ENCODE peak calls at places on chromosomes 6 and 20, in ten cellular contexts. One of them, this sample, is unnamed.
A peak's percentile ranks its signal among the peaks of the same experiment; 100 is the strongest.

GRCh38 chr6:42295688-42296087 is 78.0 kb upstream of the MRPS10 start:
- DNase-seq in right lobe of liver: no peak
- DNase-seq in IMR-90: no peak
- DNase-seq in HCT116: no peak
- DNase-seq in tibial nerve: no peak
- DNase-seq in ovary: no peak
- DNase-seq in transverse colon: no peak
- DNase-seq in gastrocnemius medialis: no peak
- DNase-seq in breast epithelium: no peak
- DNase-seq in stomach: no peak
- DNase-seq in this sample: no peak

GRCh38 chr6:33050013-33050800 is 23.2 kb downstream of the HLA-DPA1 start:
- DNase-seq in right lobe of liver: no peak
- DNase-seq in IMR-90: no peak
- DNase-seq in HCT116: no peak
- DNase-seq in tibial nerve: no peak
- DNase-seq in ovary: no peak
- DNase-seq in transverse colon: no peak
- DNase-seq in gastrocnemius medialis: no peak
- DNase-seq in breast epithelium: no peak
- DNase-seq in stomach: no peak
- DNase-seq in this sample: no peak

GRCh38 chr6:79733388-79733787 is 102.3 kb downstream of the SH3BGRL2 start:
- DNase-seq in right lobe of liver: no peak
- DNase-seq in IMR-90: no peak
- DNase-seq in HCT116: no peak
- DNase-seq in tibial nerve: no peak
- DNase-seq in ovary: no peak
- DNase-seq in transverse colon: no peak
- DNase-seq in gastrocnemius medialis: no peak
- DNase-seq in breast epithelium: no peak
- DNase-seq in stomach: no peak
- DNase-seq in this sample: no peak

GRCh38 chr6:135853986-135854385 is 2.5 kb downstream of the PDE7B start:
- DNase-seq in right lobe of liver: no peak
- DNase-seq in IMR-90: no peak
- DNase-seq in HCT116: no peak
- DNase-seq in tibial nerve: no peak
- DNase-seq in ovary: no peak
- DNase-seq in transverse colon: no peak
- DNase-seq in gastrocnemius medialis: no peak
- DNase-seq in breast epithelium: no peak
- DNase-seq in stomach: no peak
- DNase-seq in this sample: no peak

GRCh38 chr6:6699741-6700367 is 111.3 kb downstream of the LY86 start:
- DNase-seq in right lobe of liver: peak; percentile 53
- DNase-seq in IMR-90: peak; percentile 91
- DNase-seq in HCT116: peak; percentile 58
- DNase-seq in tibial nerve: peak; percentile 72
- DNase-seq in ovary: peak; percentile 86
- DNase-seq in transverse colon: peak; percentile 93
- DNase-seq in gastrocnemius medialis: peak; percentile 35
- DNase-seq in breast epithelium: peak; percentile 62
- DNase-seq in stomach: peak; percentile 86
- DNase-seq in this sample: no peak

GRCh38 chr6:57172136-57173055 is at the start of gene BAG2:
- DNase-seq in right lobe of liver: peak; percentile 93
- DNase-seq in IMR-90: peak; percentile 90
- DNase-seq in HCT116: peak; percentile 74
- DNase-seq in tibial nerve: peak; percentile 70
- DNase-seq in ovary: peak; percentile 95
- DNase-seq in transverse colon: peak; percentile 88
- DNase-seq in gastrocnemius medialis: peak; percentile 68
- DNase-seq in breast epithelium: peak; percentile 45
- DNase-seq in stomach: peak; percentile 78
- DNase-seq in this sample: peak; percentile 93

GRCh38 chr6:156718647-156719394 is 58.4 kb upstream of the ARID1B start:
- DNase-seq in right lobe of liver: no peak
- DNase-seq in IMR-90: peak; percentile 55
- DNase-seq in HCT116: peak; percentile 69
- DNase-seq in tibial nerve: no peak
- DNase-seq in ovary: peak; percentile 57
- DNase-seq in transverse colon: peak; percentile 14
- DNase-seq in gastrocnemius medialis: peak; percentile 82
- DNase-seq in breast epithelium: no peak
- DNase-seq in stomach: peak; percentile 33
- DNase-seq in this sample: no peak

GRCh38 chr6:41406821-41407787 is 71.7 kb downstream of the NCR2 start:
- DNase-seq in right lobe of liver: peak; percentile 47
- DNase-seq in IMR-90: no peak
- DNase-seq in HCT116: no peak
- DNase-seq in tibial nerve: no peak
- DNase-seq in ovary: no peak
- DNase-seq in transverse colon: no peak
- DNase-seq in gastrocnemius medialis: no peak
- DNase-seq in breast epithelium: no peak
- DNase-seq in stomach: no peak
- DNase-seq in this sample: no peak

GRCh38 chr20:43389839-43390626 is 67.7 kb upstream of the SRSF6 start:
- DNase-seq in right lobe of liver: no peak
- DNase-seq in IMR-90: no peak
- DNase-seq in HCT116: no peak
- DNase-seq in tibial nerve: no peak
- DNase-seq in ovary: no peak
- DNase-seq in transverse colon: no peak
- DNase-seq in gastrocnemius medialis: no peak
- DNase-seq in breast epithelium: no peak
- DNase-seq in stomach: no peak
- DNase-seq in this sample: no peak

GRCh38 chr6:52517502-52518278 is 59.2 kb downstream of the TRAM2 start:
- DNase-seq in right lobe of liver: peak; percentile 88
- DNase-seq in IMR-90: peak; percentile 98
- DNase-seq in HCT116: peak; percentile 80
- DNase-seq in tibial nerve: peak; percentile 55
- DNase-seq in ovary: peak; percentile 93
- DNase-seq in transverse colon: peak; percentile 76
- DNase-seq in gastrocnemius medialis: peak; percentile 89
- DNase-seq in breast epithelium: peak; percentile 78
- DNase-seq in stomach: peak; percentile 73
- DNase-seq in this sample: peak; percentile 95

GRCh38 chr6:14200047-14200446 is 82.5 kb downstream of the CD83 start:
- DNase-seq in right lobe of liver: no peak
- DNase-seq in IMR-90: peak; percentile 54
- DNase-seq in HCT116: no peak
- DNase-seq in tibial nerve: no peak
- DNase-seq in ovary: no peak
- DNase-seq in transverse colon: no peak
- DNase-seq in gastrocnemius medialis: no peak
- DNase-seq in breast epithelium: no peak
- DNase-seq in stomach: no peak
- DNase-seq in this sample: no peak

GRCh38 chr20:4919047-4919704 is 82.1 kb downstream of the SLC23A2 start:
- DNase-seq in right lobe of liver: peak; percentile 69
- DNase-seq in IMR-90: no peak
- DNase-seq in HCT116: no peak
- DNase-seq in tibial nerve: no peak
- DNase-seq in ovary: no peak
- DNase-seq in transverse colon: no peak
- DNase-seq in gastrocnemius medialis: no peak
- DNase-seq in breast epithelium: no peak
- DNase-seq in stomach: no peak
- DNase-seq in this sample: no peak

GRCh38 chr20:10034717-10035571 is at the start of gene ANKEF1:
- DNase-seq in right lobe of liver: peak; percentile 89
- DNase-seq in IMR-90: peak; percentile 2
- DNase-seq in HCT116: peak; percentile 59
- DNase-seq in tibial nerve: peak; percentile 18
- DNase-seq in ovary: peak; percentile 73
- DNase-seq in transverse colon: peak; percentile 92
- DNase-seq in gastrocnemius medialis: peak; percentile 25
- DNase-seq in breast epithelium: peak; percentile 42
- DNase-seq in stomach: peak; percentile 92
- DNase-seq in this sample: no peak

GRCh38 chr20:48841861-48842529 is 14.2 kb upstream of the PREX1 start:
- DNase-seq in right lobe of liver: no peak
- DNase-seq in IMR-90: peak; percentile 82
- DNase-seq in HCT116: no peak
- DNase-seq in tibial nerve: no peak
- DNase-seq in ovary: no peak
- DNase-seq in transverse colon: no peak
- DNase-seq in gastrocnemius medialis: no peak
- DNase-seq in breast epithelium: no peak
- DNase-seq in stomach: no peak
- DNase-seq in this sample: no peak

GRCh38 chr20:3679749-3680700 is 1.8 kb downstream of the ADAM33 start:
- DNase-seq in right lobe of liver: no peak
- DNase-seq in IMR-90: peak; percentile 48
- DNase-seq in HCT116: no peak
- DNase-seq in tibial nerve: no peak
- DNase-seq in ovary: peak; percentile 51
- DNase-seq in transverse colon: peak; percentile 56
- DNase-seq in gastrocnemius medialis: no peak
- DNase-seq in breast epithelium: no peak
- DNase-seq in stomach: peak; percentile 30
- DNase-seq in this sample: no peak

GRCh38 chr6:39263299-39264037 is 34.2 kb upstream of the KCNK5 start:
- DNase-seq in right lobe of liver: no peak
- DNase-seq in IMR-90: no peak
- DNase-seq in HCT116: no peak
- DNase-seq in tibial nerve: no peak
- DNase-seq in ovary: no peak
- DNase-seq in transverse colon: no peak
- DNase-seq in gastrocnemius medialis: no peak
- DNase-seq in breast epithelium: no peak
- DNase-seq in stomach: no peak
- DNase-seq in this sample: no peak

GRCh38 chr6:1313755-1314503 is 2.0 kb downstream of the FOXQ1 start:
- DNase-seq in right lobe of liver: peak; percentile 76
- DNase-seq in IMR-90: no peak
- DNase-seq in HCT116: peak; percentile 15
- DNase-seq in tibial nerve: no peak
- DNase-seq in ovary: no peak
- DNase-seq in transverse colon: peak; percentile 63
- DNase-seq in gastrocnemius medialis: no peak
- DNase-seq in breast epithelium: no peak
- DNase-seq in stomach: peak; percentile 75
- DNase-seq in this sample: no peak
- TF ChIP-seq CTCF in right lobe of liver: peak; percentile 63
- TF ChIP-seq CTCF in IMR-90: peak; percentile 45
- TF ChIP-seq CTCF in HCT116: no peak
- TF ChIP-seq CTCF in tibial nerve: no peak
- TF ChIP-seq CTCF in ovary: no peak
- TF ChIP-seq CTCF in transverse colon: peak; percentile 40
- TF ChIP-seq CTCF in gastrocnemius medialis: no peak
- TF ChIP-seq CTCF in breast epithelium: no peak
- TF ChIP-seq CTCF in stomach: peak; percentile 74
- TF ChIP-seq CTCF in this sample: no peak

GRCh38 chr6:163087981-163088380 is 326.5 kb upstream of the QKI start:
- DNase-seq in right lobe of liver: no peak
- DNase-seq in IMR-90: no peak
- DNase-seq in HCT116: no peak
- DNase-seq in tibial nerve: no peak
- DNase-seq in ovary: no peak
- DNase-seq in transverse colon: no peak
- DNase-seq in gastrocnemius medialis: no peak
- DNase-seq in breast epithelium: no peak
- DNase-seq in stomach: no peak
- DNase-seq in this sample: no peak
- H3K4me1 ChIP-seq in right lobe of liver: no peaks in the 10 kb centered on the region
- H3K4me1 ChIP-seq in IMR-90: no peaks in the 10 kb centered on the region
- H3K4me1 ChIP-seq in HCT116: no peaks in the 10 kb centered on the region
- H3K4me1 ChIP-seq in tibial nerve: no peaks in the 10 kb centered on the region
- H3K4me1 ChIP-seq in ovary: no peaks in the 10 kb centered on the region
- H3K4me1 ChIP-seq in transverse colon: no peaks in the 10 kb centered on the region
- H3K4me1 ChIP-seq in gastrocnemius medialis: peaks cover 8% of the 10 kb centered on the region
- H3K4me1 ChIP-seq in breast epithelium: no peaks in the 10 kb centered on the region
- H3K4me1 ChIP-seq in stomach: no peaks in the 10 kb centered on the region
- H3K4me1 ChIP-seq in this sample: peaks cover 5% of the 10 kb centered on the region

DNA sequence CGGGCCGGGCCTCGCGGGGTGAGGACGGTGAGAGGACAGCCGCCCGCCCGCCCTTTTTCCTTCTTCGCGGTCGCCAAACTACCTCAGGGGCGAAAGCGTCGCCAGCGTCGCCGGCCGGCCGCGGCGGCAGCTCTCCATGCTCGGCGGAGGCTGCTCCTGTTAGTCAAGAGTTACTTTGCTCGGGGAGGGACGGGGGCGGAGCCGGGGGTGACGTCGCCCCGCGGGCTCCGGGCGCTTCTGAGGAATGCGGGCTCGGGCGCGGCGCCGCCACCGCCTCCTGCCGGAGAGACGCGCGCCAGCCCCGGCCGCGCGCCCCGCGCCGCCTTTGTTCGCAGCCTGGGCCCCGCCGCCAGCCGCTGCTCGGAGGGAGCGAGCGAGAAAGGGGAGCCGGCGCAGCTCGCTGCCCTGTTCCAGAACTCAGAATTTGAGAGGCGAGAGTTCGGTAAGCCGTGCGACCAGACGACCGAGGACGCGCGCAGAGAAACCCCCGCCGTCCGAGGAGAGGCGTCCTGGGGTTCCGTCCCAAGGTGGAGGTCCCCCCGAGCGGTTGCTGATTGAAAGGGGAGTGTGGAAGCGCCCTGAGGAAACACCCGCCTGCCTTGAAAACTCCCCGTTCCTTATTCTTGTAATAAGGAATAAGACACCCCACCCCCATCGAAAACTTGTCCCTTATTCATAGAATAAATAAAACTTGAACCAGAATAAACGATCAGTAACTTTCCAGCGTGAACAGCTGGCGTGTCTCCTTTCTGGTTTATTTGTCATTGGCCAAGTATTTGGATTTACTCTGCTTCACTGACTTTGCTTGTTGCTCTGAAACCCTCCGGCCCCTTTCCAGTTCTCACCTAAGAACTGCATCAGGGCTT is at the start of gene PTPRK:
- DNase-seq in right lobe of liver: peak; percentile 94
- DNase-seq in IMR-90: peak; percentile 91
- DNase-seq in HCT116: peak; percentile 76
- DNase-seq in tibial nerve: peak; percentile 81
- DNase-seq in ovary: peak; percentile 94
- DNase-seq in transverse colon: peak; percentile 94
- DNase-seq in gastrocnemius medialis: peak; percentile 87
- DNase-seq in breast epithelium: peak; percentile 94
- DNase-seq in stomach: peak; percentile 95
- DNase-seq in this sample: peak; percentile 91
- TF ChIP-seq POLR2A in right lobe of liver: peak; percentile 99
- TF ChIP-seq POLR2A in IMR-90: peak; percentile 90
- TF ChIP-seq POLR2A in HCT116: peak; percentile 60
- TF ChIP-seq POLR2A in tibial nerve: peak; percentile 92
- TF ChIP-seq POLR2A in ovary: peak; percentile 92
- TF ChIP-seq POLR2A in transverse colon: peak; percentile 97
- TF ChIP-seq POLR2A in gastrocnemius medialis: peak; percentile 96
- TF ChIP-seq POLR2A in breast epithelium: peak; percentile 80
- TF ChIP-seq POLR2A in stomach: no peak
- TF ChIP-seq POLR2A in this sample: peak; percentile 17

DNA sequence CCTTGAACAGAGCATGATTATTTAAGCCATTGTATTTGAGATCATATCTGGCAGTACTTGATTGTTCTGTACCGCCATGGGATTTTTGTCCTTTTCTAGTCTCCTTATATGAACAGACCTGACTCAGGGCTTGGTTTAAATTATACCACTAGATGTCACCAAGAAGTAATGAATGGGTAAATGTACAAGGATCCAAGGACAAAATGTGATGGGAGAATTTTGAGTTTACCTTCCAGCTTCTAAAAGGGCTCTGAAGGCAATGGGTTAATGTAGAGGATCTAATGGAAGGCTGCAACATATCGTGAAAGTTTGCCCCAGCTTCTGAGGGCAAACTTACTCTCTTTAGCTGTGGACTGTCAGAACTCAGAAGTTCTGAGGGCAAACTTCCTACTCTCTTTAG is 12.0 kb downstream of the RNF8 start:
- DNase-seq in right lobe of liver: no peak
- DNase-seq in IMR-90: peak; percentile 35
- DNase-seq in HCT116: no peak
- DNase-seq in tibial nerve: no peak
- DNase-seq in ovary: no peak
- DNase-seq in transverse colon: no peak
- DNase-seq in gastrocnemius medialis: no peak
- DNase-seq in breast epithelium: no peak
- DNase-seq in stomach: no peak
- DNase-seq in this sample: no peak
- TF ChIP-seq CTCF in right lobe of liver: no peak
- TF ChIP-seq CTCF in IMR-90: peak; percentile 46
- TF ChIP-seq CTCF in HCT116: no peak
- TF ChIP-seq CTCF in tibial nerve: no peak
- TF ChIP-seq CTCF in ovary: no peak
- TF ChIP-seq CTCF in transverse colon: no peak
- TF ChIP-seq CTCF in gastrocnemius medialis: no peak
- TF ChIP-seq CTCF in breast epithelium: no peak
- TF ChIP-seq CTCF in stomach: no peak
- TF ChIP-seq CTCF in this sample: no peak